ENCODE peak calls at places on chromosome 4, in ten cellular contexts. X, D, M, H, G, L, C, I, V and O are unnamed samples.

GRCh38 chr4:3276961-3277360 is 15.9 kb upstream of the RGS12 start:
- DNase-seq in H (no peak), C (no peak), I (no peak), L (no peak), V (no peak), D (no peak), X (no peak), M (no peak), G (peak; percentile 7), O (no peak)

GRCh38 chr4:7785017-7785416 is 154.6 kb downstream of the AFAP1 start:
- DNase-seq in X (no peak), H (no peak), L (no peak), I (no peak), M (no peak), G (peak; percentile 83), V (no peak), C (no peak), D (no peak), O (no peak)

GRCh38 chr4:3355266-3355748 is 62.5 kb downstream of the RGS12 start:
- DNase-seq in H (no peak), V (no peak), G (no peak), D (no peak), I (no peak), X (no peak), L (peak; percentile 65), M (no peak), C (no peak), O (no peak)

GRCh38 chr4:118954246-118954645 is 65.6 kb downstream of the SYNPO2 start:
- DNase-seq in M (no peak), C (no peak), H (no peak), X (no peak), G (peak; percentile 36), V (no peak), D (no peak), I (no peak), L (no peak), O (no peak)

GRCh38 chr4:173703076-173703475 is 173.0 kb upstream of the HAND2 start:
- DNase-seq in M (no peak), C (no peak), V (peak; percentile 0), H (no peak), D (no peak), X (no peak), G (peak; percentile 69), L (no peak), I (no peak), O (no peak)

GRCh38 chr4:8439168-8439567 is 1.4 kb downstream of the ACOX3 start:
- DNase-seq in G (no peak), M (no peak), I (no peak), L (no peak), H (no peak), X (no peak), V (no peak), C (no peak), D (no peak), O (no peak)

GRCh38 chr4:70768301-70768948 is 46.7 kb downstream of the RUFY3 start:
- DNase-seq in V (no peak), X (no peak), C (no peak), I (no peak), G (peak; percentile 5), L (no peak), M (no peak), H (no peak), D (no peak), O (no peak)

GRCh38 chr4:6568689-6569332 is 6.2 kb upstream of the MAN2B2 start:
- DNase-seq in I (no peak), D (no peak), H (no peak), M (no peak), C (no peak), V (no peak), X (no peak), L (no peak), G (peak; percentile 74), O (no peak)

GRCh38 chr4:85569730-85570299 is 94.9 kb downstream of the ARHGAP24 start:
- DNase-seq in C (no peak), X (no peak), L (peak; percentile 20), I (no peak), V (no peak), M (no peak), H (no peak), D (no peak), G (no peak), O (no peak)

GRCh38 chr4:55849724-55850123 is 3.7 kb upstream of the EXOC1 start:
- DNase-seq in X (no peak), D (no peak), I (no peak), L (no peak), H (no peak), C (no peak), V (no peak), G (no peak), M (no peak), O (no peak)
- TF ChIP-seq CTCF in X (no peak), D (no peak), I (no peak), L (no peak), H (no peak), C (no peak), V (peak; percentile 6), G (no peak), M (no peak), O (no peak)

DNA sequence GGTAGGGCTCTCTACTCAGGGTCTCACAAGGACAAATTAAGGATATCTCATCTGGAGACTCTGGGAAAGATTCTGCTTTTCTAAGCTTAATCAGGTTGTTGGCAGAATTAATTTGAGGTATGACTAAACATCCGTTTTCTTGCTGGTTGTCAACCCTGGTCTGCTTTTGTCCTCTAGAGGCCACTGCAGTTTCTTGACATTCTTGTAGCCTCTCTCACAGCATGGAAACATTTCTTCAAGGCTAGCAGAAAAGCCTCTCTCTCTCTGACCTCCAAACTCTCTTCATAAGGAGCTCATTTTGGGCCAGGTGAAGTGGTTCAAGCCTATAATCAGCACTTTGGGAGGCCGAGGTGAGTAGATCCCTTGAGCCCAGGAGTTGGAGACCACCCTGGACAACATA is 749.5 kb upstream of the PCDH7 start:
- DNase-seq in X (no peak), I (no peak), C (peak; percentile 0), V (no peak), D (peak; percentile 41), G (peak; percentile 2), L (no peak), H (peak; percentile 11), M (no peak), O (no peak)
- TF ChIP-seq CTCF in X (no peak), I (no peak), C (no peak), V (no peak), D (no peak), G (peak; percentile 15), L (no peak), H (no peak), M (no peak), O (peak; percentile 48)

DNA sequence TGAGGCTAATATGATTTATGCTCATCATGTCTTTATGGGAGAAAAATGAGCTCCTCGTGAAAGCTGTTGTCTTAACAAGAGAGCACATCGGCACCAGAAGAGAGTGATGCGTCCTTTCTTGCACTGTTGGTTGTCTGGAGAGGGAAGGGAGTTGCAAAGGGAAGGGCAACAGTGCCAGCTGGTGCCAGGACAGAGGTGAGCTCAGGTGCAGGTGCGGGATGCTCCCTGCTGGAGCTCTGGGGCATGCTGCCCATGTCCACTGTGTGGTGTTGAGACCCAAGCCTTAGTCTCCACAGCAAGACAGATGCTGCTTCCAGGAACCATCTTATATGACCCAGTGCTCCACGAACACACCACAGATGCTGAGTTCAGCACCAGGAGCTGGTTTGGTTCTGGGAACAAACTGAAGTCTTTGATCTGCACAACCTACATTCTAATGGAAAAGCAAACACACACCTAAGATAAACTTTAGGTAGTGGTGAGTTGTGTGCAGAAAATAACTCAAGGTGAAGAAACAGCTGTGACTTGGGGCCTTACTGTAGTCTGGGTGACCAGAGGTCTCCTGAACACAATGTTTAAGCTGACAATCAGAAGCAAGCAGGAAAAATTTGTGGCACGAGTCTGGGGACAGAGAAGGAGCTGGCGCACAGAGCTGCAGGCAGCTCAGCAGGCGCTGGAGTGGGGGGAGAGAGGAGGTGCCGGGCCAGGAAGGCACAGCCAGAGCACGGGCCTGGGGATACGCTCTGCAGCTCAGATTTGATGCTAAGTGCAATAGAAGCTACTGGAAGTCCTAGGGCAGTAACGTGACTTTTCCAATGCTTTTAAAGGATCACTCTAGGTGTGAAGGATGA is 73.2 kb downstream of the HAUS3 start:
- DNase-seq in G (no peak), V (no peak), L (no peak), X (no peak), D (no peak), H (no peak), I (no peak), C (no peak), M (no peak), O (no peak)
- TF ChIP-seq CTCF in G (no peak), V (no peak), L (no peak), X (no peak), D (no peak), H (no peak), I (no peak), C (no peak), M (no peak), O (no peak)

DNA sequence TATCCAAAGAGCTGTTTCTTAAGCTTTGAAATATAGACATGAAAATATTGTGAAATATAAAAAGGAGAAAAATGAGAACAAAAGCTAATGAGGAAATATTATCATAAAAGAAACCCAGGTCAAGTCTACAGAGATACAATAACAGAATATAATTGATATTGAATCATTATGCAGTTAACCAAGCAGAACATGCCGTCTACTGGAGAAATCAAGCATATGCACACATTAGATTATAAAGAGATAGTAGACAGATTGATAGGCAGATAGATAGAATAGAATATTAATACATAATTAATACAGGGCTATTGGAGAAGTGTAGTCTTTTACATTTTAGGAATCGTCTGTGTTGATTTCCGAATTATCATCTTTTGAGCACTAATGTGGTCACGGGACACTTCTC is 208.5 kb downstream of the EPHA5 start:
- DNase-seq in M (no peak), X (no peak), V (no peak), H (no peak), C (no peak), D (no peak), I (no peak), L (no peak), G (no peak), O (no peak)
- TF ChIP-seq CTCF in M (no peak), X (no peak), V (no peak), H (no peak), C (no peak), D (no peak), I (no peak), L (no peak), G (no peak), O (no peak)

GRCh38 chr4:47510506-47511143 is 25.6 kb downstream of the ATP10D start:
- DNase-seq in C (no peak), X (no peak), I (no peak), G (peak; percentile 44), V (no peak), H (no peak), L (peak; percentile 57), D (no peak), M (no peak), O (no peak)
- TF ChIP-seq CTCF in C (no peak), X (no peak), I (no peak), G (peak; percentile 31), V (no peak), H (peak; percentile 21), L (peak; percentile 7), D (peak; percentile 32), M (peak; percentile 29), O (no peak)